ENCODE peak calls at places on chromosomes 16 and 17, in four cellular contexts. One of them, this sample, is unnamed.
A peak's percentile ranks its signal among the peaks of the same experiment; 100 is the strongest.

GRCh38 chr17:18905226-18905625 is 46.7 kb upstream of the SLC5A10 start:
- DNase-seq in GM12878: no peak
- DNase-seq in K562: no peak
- DNase-seq in HepG2: no peak
- DNase-seq in this sample: no peak

GRCh38 chr16:2898831-2899563 is 12.7 kb upstream of the FLYWCH1 start:
- DNase-seq in GM12878: no peak
- DNase-seq in K562: no peak
- DNase-seq in HepG2: peak; percentile 76
- DNase-seq in this sample: no peak

GRCh38 chr16:7976125-7976524 is 614.2 kb downstream of the TMEM114 start:
- DNase-seq in GM12878: no peak
- DNase-seq in K562: no peak
- DNase-seq in HepG2: no peak
- DNase-seq in this sample: no peak

GRCh38 chr17:41131979-41132378 is 8.0 kb upstream of the KRTAP4-12 start:
- DNase-seq in GM12878: no peak
- DNase-seq in K562: no peak
- DNase-seq in HepG2: peak; percentile 23
- DNase-seq in this sample: no peak

GRCh38 chr17:34601431-34601830 is 22.0 kb downstream of the TMEM132E start:
- DNase-seq in GM12878: no peak
- DNase-seq in K562: no peak
- DNase-seq in HepG2: no peak
- DNase-seq in this sample: no peak

GRCh38 chr17:18362509-18363020 is 785 bp downstream of the SHMT1 start:
- DNase-seq in GM12878: no peak
- DNase-seq in K562: no peak
- DNase-seq in HepG2: peak; percentile 76
- DNase-seq in this sample: peak; percentile 19

GRCh38 chr16:11783319-11784047 is 13.6 kb downstream of the ZC3H7A start:
- DNase-seq in GM12878: peak; percentile 89
- DNase-seq in K562: peak; percentile 28
- DNase-seq in HepG2: no peak
- DNase-seq in this sample: no peak

GRCh38 chr17:80832266-80832676 is 159.4 kb upstream of the CHMP6 start:
- DNase-seq in GM12878: no peak
- DNase-seq in K562: peak; percentile 58
- DNase-seq in HepG2: no peak
- DNase-seq in this sample: peak; percentile 28

GRCh38 chr17:77105706-77106105 is 35.1 kb upstream of the SEC14L1 start:
- DNase-seq in GM12878: no peak
- DNase-seq in K562: no peak
- DNase-seq in HepG2: no peak
- DNase-seq in this sample: no peak

GRCh38 chr17:70127221-70127873 is 42.0 kb upstream of the KCNJ2 start:
- DNase-seq in GM12878: no peak
- DNase-seq in K562: no peak
- DNase-seq in HepG2: no peak
- DNase-seq in this sample: no peak

GRCh38 chr16:81621496-81621895 is 157.6 kb upstream of the PLCG2 start:
- DNase-seq in GM12878: no peak
- DNase-seq in K562: no peak
- DNase-seq in HepG2: no peak
- DNase-seq in this sample: no peak

GRCh38 chr17:59851431-59852375 is 41.0 kb downstream of the TUBD1 start:
- DNase-seq in GM12878: no peak
- DNase-seq in K562: no peak
- DNase-seq in HepG2: no peak
- DNase-seq in this sample: no peak

GRCh38 chr17:34892864-34893263 is 68.4 kb downstream of the CCT6B start:
- DNase-seq in GM12878: no peak
- DNase-seq in K562: peak; percentile 60
- DNase-seq in HepG2: no peak
- DNase-seq in this sample: peak; percentile 62

GRCh38 chr16:24850289-24850931 is 4.6 kb downstream of the SLC5A11 start:
- DNase-seq in GM12878: no peak
- DNase-seq in K562: no peak
- DNase-seq in HepG2: no peak
- DNase-seq in this sample: no peak

GRCh38 chr17:57563968-57564367 is 181.1 kb downstream of the CCDC182 start:
- DNase-seq in GM12878: no peak
- DNase-seq in K562: no peak
- DNase-seq in HepG2: no peak
- DNase-seq in this sample: no peak

GRCh38 chr17:11005940-11006339 is 168.1 kb upstream of the PIRT start:
- DNase-seq in GM12878: no peak
- DNase-seq in K562: no peak
- DNase-seq in HepG2: no peak
- DNase-seq in this sample: no peak

GRCh38 chr16:55899857-55900256 is 24.7 kb upstream of the CES5A start:
- DNase-seq in GM12878: no peak
- DNase-seq in K562: no peak
- DNase-seq in HepG2: no peak
- DNase-seq in this sample: no peak

GRCh38 chr16:68908000-68908313 is 64.6 kb downstream of the TANGO6 start:
- DNase-seq in GM12878: no peak
- DNase-seq in K562: no peak
- DNase-seq in HepG2: no peak
- DNase-seq in this sample: no peak

GRCh38 chr16:27427538-27427937 is 25.6 kb downstream of the IL21R start:
- DNase-seq in GM12878: no peak
- DNase-seq in K562: no peak
- DNase-seq in HepG2: no peak
- DNase-seq in this sample: no peak

GRCh38 chr16:54883358-54883757 is 47.3 kb upstream of the IRX5 start:
- DNase-seq in GM12878: no peak
- DNase-seq in K562: no peak
- DNase-seq in HepG2: no peak
- DNase-seq in this sample: no peak

GRCh38 chr16:24118126-24118821 is 137.9 kb upstream of the CACNG3 start:
- DNase-seq in GM12878: no peak
- DNase-seq in K562: no peak
- DNase-seq in HepG2: no peak
- DNase-seq in this sample: no peak

GRCh38 chr17:13837417-13837816 is 231.9 kb upstream of the COX10 start:
- DNase-seq in GM12878: no peak
- DNase-seq in K562: no peak
- DNase-seq in HepG2: no peak
- DNase-seq in this sample: no peak

GRCh38 chr16:55189975-55190636 is 133.9 kb upstream of the IRX6 start:
- DNase-seq in GM12878: no peak
- DNase-seq in K562: no peak
- DNase-seq in HepG2: no peak
- DNase-seq in this sample: no peak

GRCh38 chr16:369866-370436 is 387 bp downstream of the MRPL28 start:
- DNase-seq in GM12878: no peak
- DNase-seq in K562: no peak
- DNase-seq in HepG2: no peak
- DNase-seq in this sample: peak; percentile 54

GRCh38 chr17:81518113-81518784 is 5.7 kb upstream of the ACTG1 start:
- DNase-seq in GM12878: no peak
- DNase-seq in K562: no peak
- DNase-seq in HepG2: no peak
- DNase-seq in this sample: no peak

GRCh38 chr17:10618202-10618635 is 38.9 kb downstream of the MYH3 start:
- DNase-seq in GM12878: no peak
- DNase-seq in K562: peak; percentile 57
- DNase-seq in HepG2: peak; percentile 70
- DNase-seq in this sample: peak; percentile 69

GRCh38 chr17:57442914-57443571 is 186.7 kb downstream of the MSI2 start:
- DNase-seq in GM12878: no peak
- DNase-seq in K562: no peak
- DNase-seq in HepG2: no peak
- DNase-seq in this sample: no peak

GRCh38 chr16:86662195-86662594 is 83.8 kb downstream of the FOXL1 start:
- DNase-seq in GM12878: no peak
- DNase-seq in K562: no peak
- DNase-seq in HepG2: no peak
- DNase-seq in this sample: no peak

GRCh38 chr16:80710918-80711317 is 93.5 kb downstream of the CDYL2 start:
- DNase-seq in GM12878: no peak
- DNase-seq in K562: no peak
- DNase-seq in HepG2: no peak
- DNase-seq in this sample: no peak

GRCh38 chr16:53817117-53817516 is 113.2 kb downstream of the FTO start:
- DNase-seq in GM12878: no peak
- DNase-seq in K562: no peak
- DNase-seq in HepG2: no peak
- DNase-seq in this sample: no peak

GRCh38 chr16:8048433-8048832 is 541.9 kb downstream of the TMEM114 start:
- DNase-seq in GM12878: no peak
- DNase-seq in K562: no peak
- DNase-seq in HepG2: no peak
- DNase-seq in this sample: no peak

GRCh38 chr17:4497101-4497824 is 1.4 kb upstream of the SPNS2 start:
- DNase-seq in GM12878: peak; percentile 21
- DNase-seq in K562: no peak
- DNase-seq in HepG2: no peak
- DNase-seq in this sample: no peak

GRCh38 chr16:48323783-48324775 is 61.1 kb downstream of the SIAH1 start:
- DNase-seq in GM12878: no peak
- DNase-seq in K562: no peak
- DNase-seq in HepG2: no peak
- DNase-seq in this sample: no peak
- TF ChIP-seq FOXK2 in GM12878: no peak
- TF ChIP-seq FOXK2 in K562: no peak
- TF ChIP-seq FOXK2 in HepG2: no peak
- TF ChIP-seq FOXK2 in this sample: no peak

GRCh38 chr16:20844588-20844987 is 38.3 kb downstream of the REXO5 start:
- DNase-seq in GM12878: no peak
- DNase-seq in K562: no peak
- DNase-seq in HepG2: no peak
- DNase-seq in this sample: no peak
- TF ChIP-seq FOXK2 in GM12878: no peak
- TF ChIP-seq FOXK2 in K562: no peak
- TF ChIP-seq FOXK2 in HepG2: no peak
- TF ChIP-seq FOXK2 in this sample: no peak

GRCh38 chr17:50511058-50511457 is 2.8 kb downstream of the MYCBPAP start:
- DNase-seq in GM12878: peak; percentile 83
- DNase-seq in K562: no peak
- DNase-seq in HepG2: no peak
- DNase-seq in this sample: no peak
- TF ChIP-seq FOXK2 in GM12878: no peak
- TF ChIP-seq FOXK2 in K562: no peak
- TF ChIP-seq FOXK2 in HepG2: no peak
- TF ChIP-seq FOXK2 in this sample: no peak

GRCh38 chr17:52395308-52395707 is 236.8 kb upstream of the CA10 start:
- DNase-seq in GM12878: no peak
- DNase-seq in K562: no peak
- DNase-seq in HepG2: no peak
- DNase-seq in this sample: no peak
- TF ChIP-seq FOXK2 in GM12878: no peak
- TF ChIP-seq FOXK2 in K562: no peak
- TF ChIP-seq FOXK2 in HepG2: no peak
- TF ChIP-seq FOXK2 in this sample: no peak

This sample was measured in HEK293T.